ENCODE peak calls at places on chromosomes 2 and 18, in five cellular contexts. I, Y, A, X and L are unnamed samples.

GRCh38 chr2:209525336-209525735 is 101.5 kb downstream of the MAP2 start:
- DNase-seq in I (no peak), Y (no peak), A (no peak), X (no peak), L (no peak)

GRCh38 chr2:60794271-60794863 is 38.3 kb downstream of the PAPOLG start:
- DNase-seq in Y (no peak), A (peak), I (peak), X (no peak), L (no peak)

GRCh38 chr2:239937866-239938640 is 87.1 kb downstream of the NDUFA10 start:
- DNase-seq in Y (no peak), X (no peak), A (no peak), I (no peak), L (no peak)

GRCh38 chr2:101463885-101464653 is 10.8 kb downstream of the RFX8 start:
- DNase-seq in Y (no peak), A (no peak), I (no peak), X (no peak), L (peak)

GRCh38 chr18:60235164-60235563 is 137.4 kb downstream of the MC4R start:
- DNase-seq in Y (no peak), A (no peak), I (peak), X (no peak), L (no peak)

GRCh38 chr2:168465594-168465993 is 9.5 kb downstream of the CERS6 start:
- DNase-seq in Y (no peak), X (no peak), A (no peak), I (no peak), L (no peak)

GRCh38 chr2:240585681-240586197 is 795 bp upstream of the CAPN10 start:
- DNase-seq in Y (no peak), I (no peak), A (no peak), X (no peak), L (no peak)

GRCh38 chr18:46152808-46153617 is 48.8 kb downstream of the HAUS1 start:
- DNase-seq in X (no peak), A (no peak), I (peak), Y (no peak), L (no peak)

GRCh38 chr2:47569658-47570398 is 166.9 kb downstream of the MSH2 start:
- DNase-seq in X (no peak), Y (no peak), A (no peak), I (peak), L (no peak)

GRCh38 chr2:165902929-165903328 is 50.6 kb downstream of the TTC21B start:
- DNase-seq in I (no peak), Y (no peak), X (no peak), A (no peak), L (no peak)

GRCh38 chr2:25041307-25041927 is 459 bp upstream of the EFR3B start:
- DNase-seq in A (peak), Y (peak), I (peak), X (no peak), L (no peak)

GRCh38 chr2:46170611-46171385 is 126.4 kb upstream of the EPAS1 start:
- DNase-seq in I (no peak), Y (no peak), X (no peak), A (no peak), L (no peak)

GRCh38 chr2:54519841-54520459 is 63.8 kb downstream of the SPTBN1 start:
- DNase-seq in A (no peak), I (no peak), X (no peak), Y (no peak), L (no peak)

GRCh38 chr2:131040661-131041401 is 52.4 kb downstream of the FAM168B start:
- DNase-seq in Y (no peak), X (no peak), A (no peak), I (no peak), L (no peak)

GRCh38 chr2:72893594-72894319 is 6.5 kb downstream of the SPR start:
- DNase-seq in Y (no peak), A (peak), X (peak), I (peak), L (peak)

GRCh38 chr2:123771928-123772632 is 253.0 kb upstream of the CNTNAP5 start:
- DNase-seq in Y (no peak), A (no peak), X (no peak), I (no peak), L (no peak)

GRCh38 chr2:227821043-227821942 is 7.7 kb downstream of the CCL20 start:
- DNase-seq in X (no peak), I (no peak), Y (peak), A (no peak), L (no peak)

GRCh38 chr2:198316852-198317395 is 512.5 kb downstream of the PLCL1 start:
- DNase-seq in A (no peak), Y (no peak), X (no peak), I (peak), L (no peak)

GRCh38 chr18:75210274-75211001 is at the start of gene TSHZ1:
- DNase-seq in I (peak), A (peak), X (peak), Y (peak), L (peak)

GRCh38 chr2:240411261-240412160 is 24.0 kb upstream of the GPC1 start:
- DNase-seq in X (no peak), A (no peak), Y (no peak), I (no peak), L (no peak)

GRCh38 chr2:46257476-46257875 is 39.7 kb upstream of the EPAS1 start:
- DNase-seq in A (no peak), I (no peak), Y (no peak), X (no peak), L (no peak)

GRCh38 chr2:85797959-85798358 is 44.2 kb downstream of the ATOH8 start:
- DNase-seq in Y (no peak), I (peak), A (peak), X (no peak), L (no peak)

GRCh38 chr2:65554765-65555561 is 122.6 kb upstream of the SPRED2 start:
- DNase-seq in Y (no peak), A (no peak), X (peak), I (no peak), L (peak)

GRCh38 chr2:64565949-64566705 is 42.0 kb downstream of the AFTPH start:
- DNase-seq in A (no peak), Y (no peak), I (no peak), X (no peak), L (no peak)

GRCh38 chr2:47095302-47096020 is 59.6 kb downstream of the STPG4 start:
- DNase-seq in A (no peak), I (no peak), X (no peak), Y (no peak), L (no peak)

GRCh38 chr18:4208408-4208807 is 246.7 kb downstream of the DLGAP1 start:
- DNase-seq in A (no peak), Y (no peak), I (no peak), X (no peak), L (no peak)

GRCh38 chr18:2853926-2854664 is 7.3 kb downstream of the EMILIN2 start:
- DNase-seq in I (no peak), A (no peak), X (no peak), Y (no peak), L (no peak)

GRCh38 chr2:127024769-127025356 is 82.1 kb downstream of the BIN1 start:
- DNase-seq in Y (no peak), X (no peak), I (peak), A (peak), L (no peak)

GRCh38 chr2:203740741-203741363 is 34.4 kb downstream of the CD28 start:
- DNase-seq in A (no peak), Y (no peak), X (no peak), I (no peak), L (no peak)

GRCh38 chr2:111652681-111653080 is 231.3 kb downstream of the ANAPC1 start:
- DNase-seq in A (no peak), Y (no peak), I (no peak), X (no peak), L (no peak)

GRCh38 chr2:78865663-78866062 is 159.8 kb upstream of the REG3G start:
- DNase-seq in I (no peak), X (no peak), A (no peak), Y (no peak), L (no peak)

GRCh38 chr18:10304853-10305252 is 149.6 kb upstream of the APCDD1 start:
- DNase-seq in A (no peak), Y (no peak), I (no peak), X (no peak), L (no peak)

GRCh38 chr2:53575606-53576360 is 191.8 kb upstream of the CHAC2 start:
- DNase-seq in I (peak), X (no peak), A (no peak), Y (no peak), L (no peak)

GRCh38 chr18:51137891-51138290 is 59.6 kb downstream of the MEX3C start:
- DNase-seq in X (no peak), Y (no peak), A (no peak), I (no peak), L (no peak)

GRCh38 chr2:17470855-17471641 is 47.2 kb downstream of the RAD51AP2 start:
- DNase-seq in X (peak), A (peak), I (peak), Y (peak), L (no peak)

GRCh38 chr2:27073782-27074181 is 2.3 kb upstream of the OST4 start:
- DNase-seq in X (no peak), I (no peak), A (no peak), Y (no peak), L (no peak)

DNA sequence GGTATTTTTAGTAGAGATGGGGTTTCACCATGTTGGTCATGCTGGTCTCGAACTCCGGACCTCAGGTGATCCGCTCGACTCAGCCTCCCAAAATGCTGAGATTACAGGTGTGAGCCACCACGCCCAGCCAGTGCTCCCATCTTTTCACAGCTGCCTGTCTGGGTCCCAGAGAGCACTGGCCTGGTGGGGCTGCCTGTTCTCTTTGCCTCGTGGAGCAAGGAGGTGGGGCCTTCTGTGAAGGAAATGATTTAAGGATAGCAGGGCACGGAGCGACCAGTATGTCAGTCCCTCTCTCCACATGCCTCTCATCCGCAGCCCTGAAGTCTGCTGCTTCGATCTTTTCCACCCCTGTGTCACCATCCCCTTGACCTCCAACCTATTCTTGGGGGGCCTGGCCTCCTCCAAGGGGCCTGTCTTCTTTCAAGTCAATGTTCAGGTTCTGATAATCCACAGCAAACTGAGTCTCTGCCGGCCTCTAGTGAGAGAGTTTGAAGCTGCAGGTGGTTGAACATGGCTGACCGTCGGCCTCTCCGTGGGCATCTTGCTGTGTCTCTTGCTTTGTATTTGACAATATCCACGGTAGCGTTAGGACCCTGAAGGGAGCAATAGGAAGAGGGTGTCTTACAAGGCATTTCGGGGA is 28.2 kb upstream of the GIGYF2 start:
- DNase-seq in A (no peak), X (no peak), Y (peak), I (peak), L (no peak)
- TF ChIP-seq REST in A (no peak), X (no peak), Y (no peak), I (no peak), L (no peak)

GRCh38 chr2:189097934-189098333 is 81.6 kb downstream of the COL5A2 start:
- DNase-seq in Y (no peak), A (no peak), I (no peak), X (no peak), L (no peak)

GRCh38 chr2:189096769-189097447 is 82.7 kb downstream of the COL5A2 start:
- DNase-seq in Y (peak), A (peak), I (no peak), X (no peak), L (no peak)

GRCh38 chr2:189091253-189091652 is 88.3 kb downstream of the COL5A2 start:
- DNase-seq in X (no peak), A (no peak), I (no peak), Y (no peak), L (no peak)

GRCh38 chr2:189088566-189089225 is 90.9 kb downstream of the COL5A2 start:
- DNase-seq in A (no peak), X (no peak), Y (no peak), I (no peak), L (no peak)

DNA sequence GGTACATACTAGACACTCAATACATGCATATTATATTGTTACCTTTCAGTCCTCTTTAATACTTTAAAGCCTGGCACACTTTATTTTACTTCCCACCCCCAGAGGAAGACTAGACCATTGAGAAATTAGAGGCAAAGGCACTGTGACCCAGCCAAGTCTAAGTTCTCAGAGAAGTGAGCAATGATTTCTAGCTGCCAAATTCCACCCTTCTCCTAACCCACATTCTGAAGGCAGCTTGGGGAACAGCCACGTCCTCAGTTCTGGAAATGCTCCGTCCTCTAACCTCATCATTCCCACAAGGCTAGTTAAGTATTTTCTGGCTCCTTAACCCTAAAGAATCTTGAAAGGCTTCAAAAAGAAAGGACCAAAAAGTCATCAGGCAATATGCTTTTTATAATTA is 86.6 kb downstream of the COL5A2 start:
- DNase-seq in X (no peak), I (no peak), Y (no peak), A (no peak), L (no peak)
- H3K27ac ChIP-seq in X (no peak), I (no peak), Y (no peak), A (no peak), L (no peak)

DNA sequence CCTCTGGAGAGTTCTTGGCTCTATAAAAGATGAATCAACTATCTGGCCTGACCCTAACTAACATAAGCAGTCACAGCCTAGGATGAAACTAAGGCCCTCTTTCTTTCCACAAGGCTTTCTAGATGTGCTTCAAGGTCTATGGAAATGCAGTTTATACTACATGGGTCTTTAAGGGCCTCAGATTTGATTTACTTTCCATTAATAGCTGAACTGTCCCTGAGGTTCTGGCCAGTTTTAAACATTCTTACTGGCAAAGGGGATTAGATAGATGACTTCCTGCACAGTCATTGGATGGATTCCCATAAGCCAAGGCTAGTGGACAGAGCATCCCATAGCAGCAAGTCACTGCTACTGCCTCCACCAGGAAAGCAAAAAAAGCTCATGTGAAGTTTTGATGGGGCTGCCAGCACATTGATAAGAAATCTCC is 38.1 kb upstream of the LCLAT1 start:
- DNase-seq in I (no peak), X (no peak), A (no peak), Y (no peak), L (no peak)
- TF ChIP-seq CTCF in I (no peak), X (no peak), A (no peak), Y (no peak), L (no peak)

DNA sequence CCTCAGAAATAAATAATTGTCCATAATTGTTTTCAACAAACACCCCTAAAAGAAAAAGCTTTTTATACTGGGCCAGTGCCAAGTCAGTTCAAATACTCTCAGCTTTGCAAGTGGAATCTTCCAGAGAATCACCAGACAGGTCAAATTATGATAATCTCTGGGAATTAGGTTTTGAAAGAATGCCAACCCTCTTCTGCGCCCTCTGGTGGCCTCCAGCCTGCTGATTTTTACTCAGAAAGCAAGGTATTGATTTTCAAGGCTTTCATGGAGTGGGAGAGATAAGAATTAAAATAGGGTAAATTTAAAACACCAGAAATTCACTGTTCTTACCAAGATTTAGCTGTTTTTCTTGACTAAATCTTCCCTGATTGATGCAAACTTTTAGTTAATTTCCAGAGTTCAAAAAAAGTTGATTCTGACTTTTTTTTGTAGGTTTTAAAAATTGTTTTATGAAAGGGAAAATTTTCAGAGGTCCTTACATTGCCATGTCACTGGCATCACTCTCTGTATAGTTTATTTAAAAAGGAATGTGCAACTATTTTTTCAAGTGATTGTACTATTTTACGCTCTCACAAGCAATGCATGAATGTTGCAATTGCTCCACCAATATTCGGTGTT is 282.9 kb upstream of the TNP1 start:
- DNase-seq in Y (peak), A (no peak), X (no peak), I (peak), L (no peak)
- TF ChIP-seq REST in Y (no peak), A (no peak), X (no peak), I (no peak), L (no peak)

DNA sequence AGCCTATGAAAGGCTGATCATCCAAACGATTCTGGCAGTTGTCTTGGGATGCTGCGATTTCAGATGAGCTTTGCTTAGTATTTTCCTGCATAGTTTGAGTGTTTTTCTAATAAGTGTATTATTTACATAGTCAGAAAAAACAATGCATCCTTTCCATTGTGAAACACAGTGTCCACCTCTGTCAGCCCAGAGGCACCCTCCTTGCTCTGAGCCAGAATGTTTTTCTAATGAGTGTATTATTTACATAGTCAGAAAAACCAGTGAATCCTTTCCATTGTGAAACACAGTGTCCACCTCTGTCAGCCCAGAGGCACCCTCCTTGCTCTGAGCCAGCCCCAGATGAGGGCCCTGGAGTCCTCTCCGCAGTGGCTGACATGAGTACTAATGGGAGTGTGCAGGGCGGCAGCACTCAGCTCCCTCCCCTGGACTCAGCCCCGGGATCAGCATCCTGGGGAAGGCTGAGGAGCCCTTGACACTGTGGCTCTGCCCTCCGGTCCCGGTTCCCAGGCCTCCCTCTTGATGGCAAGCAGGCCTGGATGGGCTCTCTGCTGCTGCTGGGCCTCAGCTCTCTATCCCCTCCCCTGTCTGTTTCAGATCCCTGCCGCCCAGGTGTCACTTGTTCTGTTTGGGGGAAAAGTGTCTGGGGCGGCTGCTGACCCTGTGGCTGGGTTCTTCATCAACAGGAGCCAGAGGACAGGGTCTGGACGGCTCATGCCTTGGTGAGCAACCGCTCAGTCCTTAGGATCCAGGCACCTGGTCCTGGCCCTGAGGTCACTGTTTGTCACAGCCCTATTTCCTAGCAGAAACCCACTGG is 5.9 kb downstream of the MFSD2B start:
- DNase-seq in Y (no peak), A (peak), X (no peak), I (peak), L (no peak)
- H3K27ac ChIP-seq in Y (no peak), A (peak), X (no peak), I (peak), L (no peak)

GRCh38 chr2:202161106-202161836 is 77.1 kb downstream of the SUMO1 start:
- DNase-seq in Y (no peak), X (no peak), I (no peak), A (no peak), L (no peak)

GRCh38 chr2:202164409-202164808 is 74.0 kb downstream of the SUMO1 start:
- DNase-seq in I (no peak), X (no peak), A (no peak), Y (no peak), L (no peak)

GRCh38 chr2:202157211-202157985 is 81.0 kb downstream of the SUMO1 start:
- DNase-seq in A (no peak), Y (no peak), X (no peak), I (no peak), L (no peak)

GRCh38 chr2:202154613-202155281 is 81.7 kb downstream of the KIAA2012 start:
- DNase-seq in I (no peak), X (no peak), A (no peak), Y (no peak), L (no peak)

DNA sequence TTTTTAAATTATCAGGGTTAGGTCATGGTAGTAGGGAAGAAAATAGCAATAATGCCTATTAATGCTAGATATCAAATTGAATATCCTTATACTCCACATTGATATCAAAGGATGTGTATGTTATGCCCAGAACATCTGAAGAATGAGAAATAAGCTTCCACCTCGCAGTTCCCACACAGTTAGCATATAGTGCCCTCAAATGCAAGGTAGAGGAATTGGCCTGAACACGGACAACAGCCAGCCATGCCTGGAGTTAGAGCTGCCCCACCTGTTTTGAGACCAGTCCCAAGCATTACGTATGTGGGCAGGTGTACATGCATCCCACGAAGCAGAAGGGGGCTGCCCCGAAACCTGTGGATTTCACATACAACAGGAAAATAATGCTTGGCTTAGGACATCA is 79.6 kb downstream of the SUMO1 start:
- DNase-seq in A (no peak), I (no peak), X (no peak), Y (no peak), L (no peak)
- TF ChIP-seq CTCF in A (peak), I (peak), X (no peak), Y (peak), L (no peak)

GRCh38 chr2:219645631-219646527 is 18.4 kb downstream of the SLC4A3 start:
- DNase-seq in I (peak), Y (peak), X (no peak), A (no peak), L (no peak)
- TF ChIP-seq REST in I (no peak), Y (no peak), X (no peak), A (no peak), L (no peak)